ENCODE peak calls at places on chromosomes 1 and 21, in eight cellular contexts. O is fibroblast of mammary gland, I is AG04449, N is AG09319, T is mesothelial cell of epicardium, W is cardiac muscle cell, Y is fibroblast of pulmonary artery, Z is AG04450. J is an unnamed sample.
A peak's percentile ranks its signal among the peaks of the same experiment; 100 is the strongest.

GRCh38 chr1:156908541-156908940 is 11.9 kb upstream of the LRRC71 start:
- DNase-seq in N (no peak), Z (no peak), Y (no peak), I (no peak), T (no peak), W (no peak), O (no peak), J (no peak)

GRCh38 chr1:226414098-226414698 is 6.3 kb upstream of the PARP1 start:
- DNase-seq in O (no peak), W (no peak), T (no peak), N (no peak), Z (no peak), Y (no peak), I (no peak), J (no peak)

GRCh38 chr1:16116625-16117024 is 39.2 kb downstream of the EPHA2 start:
- DNase-seq in O (no peak), Z (no peak), N (no peak), I (no peak), W (no peak), T (no peak), Y (no peak), J (no peak)

GRCh38 chr1:145977486-145978476 is 13.3 kb downstream of the POLR3GL start:
- DNase-seq in I (no peak), W (peak; percentile 83), Z (peak; percentile 63), O (peak; percentile 84), Y (peak; percentile 92), T (peak; percentile 66), N (no peak), J (peak; percentile 19)

GRCh38 chr1:229040630-229041358 is 230.1 kb upstream of the RAB4A start:
- DNase-seq in I (no peak), T (no peak), W (no peak), O (no peak), N (no peak), Z (no peak), Y (no peak), J (no peak)

GRCh38 chr1:94095112-94095637 is 25.8 kb downstream of the ABCA4 start:
- DNase-seq in N (peak; percentile 69), Y (peak; percentile 95), T (no peak), Z (peak; percentile 81), W (no peak), O (peak; percentile 89), I (peak; percentile 63), J (no peak)

GRCh38 chr1:158654570-158654969 is 31.9 kb downstream of the SPTA1 start:
- DNase-seq in O (no peak), N (no peak), Y (no peak), Z (no peak), W (peak; percentile 29), I (no peak), T (no peak), J (no peak)

GRCh38 chr1:65668368-65668767 is 124.3 kb upstream of the PDE4B start:
- DNase-seq in T (no peak), Y (no peak), W (no peak), N (no peak), O (no peak), Z (no peak), I (no peak), J (no peak)

GRCh38 chr21:41931041-41931451 is 22.8 kb downstream of the C2CD2 start:
- DNase-seq in Y (peak; percentile 48), N (no peak), O (no peak), Z (no peak), T (no peak), W (no peak), I (no peak), J (no peak)

GRCh38 chr1:2406451-2407041 is 5.8 kb downstream of the PEX10 start:
- DNase-seq in N (no peak), O (no peak), W (no peak), Y (no peak), I (no peak), Z (no peak), T (no peak), J (no peak)

GRCh38 chr1:196393742-196394141 is 214.5 kb downstream of the KCNT2 start:
- DNase-seq in Y (peak; percentile 79), I (no peak), N (peak; percentile 10), Z (no peak), W (no peak), T (no peak), O (peak; percentile 79), J (no peak)

GRCh38 chr1:188782220-188782841 is 1695.3 kb downstream of the BRINP3 start:
- DNase-seq in W (peak; percentile 72), N (no peak), Y (peak; percentile 45), I (no peak), T (no peak), Z (peak; percentile 16), O (peak; percentile 1), J (no peak)

GRCh38 chr1:119327436-119328155 is 41.0 kb upstream of the HAO2 start:
- DNase-seq in T (peak; percentile 64), Y (peak; percentile 16), W (peak; percentile 64), Z (no peak), I (no peak), N (no peak), O (peak; percentile 37), J (peak; percentile 15)

GRCh38 chr1:9240914-9241820 is 6.6 kb downstream of the H6PD start:
- DNase-seq in N (no peak), I (no peak), O (no peak), T (no peak), Y (no peak), W (no peak), Z (no peak), J (no peak)

GRCh38 chr1:3219005-3219724 is 150.2 kb downstream of the PRDM16 start:
- DNase-seq in N (no peak), T (no peak), W (no peak), O (peak; percentile 15), Z (no peak), I (no peak), Y (peak; percentile 11), J (no peak)

GRCh38 chr1:246791303-246791918 is 67.2 kb downstream of the SCCPDH start:
- DNase-seq in W (no peak), I (no peak), T (no peak), O (no peak), Z (no peak), N (no peak), Y (no peak), J (no peak)

GRCh38 chr1:188027613-188028012 is 1198.9 kb downstream of the PLA2G4A start:
- DNase-seq in I (peak; percentile 40), N (no peak), Y (peak; percentile 91), W (no peak), Z (peak; percentile 69), T (no peak), O (peak; percentile 81), J (no peak)

GRCh38 chr1:63575340-63575826 is 17.8 kb upstream of the PGM1 start:
- DNase-seq in Y (peak; percentile 53), N (no peak), Z (no peak), I (no peak), T (no peak), O (peak; percentile 46), W (peak; percentile 30), J (no peak)

GRCh38 chr21:28579986-28580550 is 412.6 kb downstream of the LTN1 start:
- DNase-seq in Y (no peak), W (peak; percentile 33), N (no peak), I (no peak), Z (no peak), T (no peak), O (no peak), J (no peak)

GRCh38 chr1:85490270-85490669 is 25.3 kb upstream of the DDAH1 start:
- DNase-seq in T (no peak), O (no peak), I (no peak), Z (no peak), W (no peak), N (no peak), Y (no peak), J (no peak)

DNA sequence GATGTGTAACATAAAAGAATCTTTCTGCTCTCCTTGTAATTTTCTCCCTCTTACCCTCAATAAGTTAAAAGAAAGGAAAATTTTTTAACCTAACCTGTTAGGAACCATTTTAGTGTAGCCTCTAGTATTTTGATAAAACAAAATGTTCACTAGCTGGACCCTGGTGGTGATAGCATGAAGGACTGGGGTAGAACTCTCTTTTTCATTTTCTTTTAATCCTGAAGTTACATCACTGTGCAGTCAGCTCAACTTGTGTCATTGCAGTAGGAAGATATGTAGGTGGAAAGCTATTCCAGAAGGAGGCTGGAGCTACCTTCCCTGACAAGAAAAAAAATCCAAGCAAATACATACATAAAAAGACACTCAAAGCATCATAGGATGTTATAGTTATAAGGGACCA is 39.3 kb downstream of the NFIA start:
- DNase-seq in Y (peak; percentile 52), I (no peak), W (no peak), T (no peak), Z (no peak), N (no peak), O (no peak), J (no peak)
- TF ChIP-seq CTCF in Y (no peak), I (no peak), W (no peak), T (no peak), Z (no peak), N (no peak), O (no peak), J (no peak)

DNA sequence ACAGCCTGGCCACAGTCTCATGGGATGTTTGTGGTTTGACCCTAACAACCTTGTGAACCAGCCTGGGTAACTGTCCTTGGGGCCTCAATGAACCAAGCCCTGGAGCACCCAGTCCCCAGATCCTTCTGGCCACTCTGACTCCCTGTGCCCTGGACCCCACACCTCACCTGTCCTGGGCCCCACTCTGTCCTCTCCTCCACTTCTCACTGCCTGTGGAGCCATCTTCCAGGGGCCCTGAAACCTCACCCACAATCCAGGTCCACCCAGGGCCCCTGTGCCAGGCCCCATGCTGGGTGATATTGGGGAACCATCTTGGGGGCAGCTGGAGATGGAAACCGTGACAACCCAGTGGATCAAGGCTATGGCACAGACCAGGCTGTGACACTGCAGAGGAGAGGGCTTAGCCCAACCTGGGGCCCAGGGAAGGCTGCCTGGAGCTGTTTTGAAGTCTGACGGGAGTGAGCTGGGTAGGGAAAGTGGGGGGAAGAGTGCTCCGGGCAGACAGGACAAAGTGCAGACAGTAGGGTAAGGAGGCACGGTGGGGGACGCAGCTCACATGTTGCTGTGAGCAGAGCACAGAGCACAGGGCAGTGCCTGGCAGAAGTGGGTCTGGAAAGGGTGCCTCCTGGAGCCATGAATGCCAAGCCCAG is 12.0 kb upstream of the LRP8 start:
- DNase-seq in Y (no peak), N (no peak), I (no peak), W (no peak), O (no peak), T (peak; percentile 26), Z (no peak), J (no peak)
- TF ChIP-seq CTCF in Y (no peak), N (no peak), I (no peak), W (no peak), O (no peak), T (no peak), Z (no peak), J (no peak)

GRCh38 chr1:112923956-112924349 is 32.0 kb downstream of the SLC16A1 start:
- DNase-seq in Y (no peak), T (no peak), Z (no peak), O (no peak), I (no peak), N (no peak), W (no peak), J (no peak)
- TF ChIP-seq CTCF in Y (no peak), T (no peak), Z (no peak), O (no peak), I (no peak), N (no peak), W (no peak), J (no peak)

DNA sequence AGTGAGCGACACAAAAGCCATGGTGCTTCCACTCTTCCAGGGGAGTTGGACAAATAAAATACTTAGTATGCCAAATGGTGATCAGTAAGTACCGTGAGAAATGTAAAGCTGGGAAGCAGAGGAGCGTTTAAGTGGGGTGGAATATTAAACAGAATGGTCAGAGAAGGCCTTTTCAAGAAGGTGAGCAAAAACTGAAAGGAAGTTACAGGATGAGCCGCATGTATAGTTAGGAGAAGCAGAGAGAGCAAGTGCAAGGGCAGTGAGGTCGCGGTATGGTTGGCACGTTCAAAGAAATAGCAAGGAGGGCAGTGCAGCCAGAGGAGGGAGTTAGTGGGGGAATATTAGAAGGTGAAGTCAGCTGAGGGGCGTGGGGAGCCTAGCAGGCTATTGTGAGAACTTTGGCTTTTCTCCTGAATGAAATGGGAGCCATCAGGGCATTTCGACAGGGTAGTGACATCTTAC is 748 bp upstream of the ATP6V0B start:
- DNase-seq in Y (no peak), N (no peak), O (peak; percentile 36), I (no peak), Z (no peak), W (no peak), T (no peak), J (no peak)
- TF ChIP-seq CTCF in Y (no peak), N (no peak), O (no peak), I (no peak), Z (no peak), W (no peak), T (no peak), J (no peak)